ENCODE peak calls at places on chromosomes 1 and 21, in seven cellular contexts. R, U, D, O, F, B and I are unnamed samples. For H3K36me3, the result is how much of the 10 kb centered on the place peaks cover.

GRCh38 chr1:235100124-235100801 is 28.4 kb downstream of the TOMM20 start:
- DNase-seq in R (no peak), U (peak), D (no peak), O (no peak), F (no peak), B (no peak), I (no peak)

GRCh38 chr21:15729674-15730483 is at the start of gene USP25:
- DNase-seq in R (peak), U (peak), D (peak), O (peak), F (peak), B (peak), I (peak)

GRCh38 chr1:212640223-212640885 is 31.8 kb downstream of the ATF3 start:
- DNase-seq in R (no peak), U (no peak), D (no peak), O (no peak), F (no peak), B (no peak), I (no peak)

GRCh38 chr1:3504151-3504822 is 49.8 kb downstream of the ARHGEF16 start:
- DNase-seq in R (no peak), U (peak), D (no peak), O (no peak), F (peak), B (no peak), I (no peak)

GRCh38 chr1:60978421-60979357 is 103.7 kb upstream of the NFIA start:
- DNase-seq in R (peak), U (no peak), D (no peak), O (peak), F (no peak), B (peak), I (no peak)

GRCh38 chr1:39181311-39181710 is 23.2 kb upstream of the MACF1 start:
- DNase-seq in R (no peak), U (no peak), D (no peak), O (no peak), F (no peak), B (no peak), I (no peak)

GRCh38 chr1:53292690-53293089 is 35.2 kb downstream of the LRP8 start:
- DNase-seq in R (no peak), U (no peak), D (no peak), O (no peak), F (no peak), B (no peak), I (no peak)

GRCh38 chr1:217272385-217272784 is 358.5 kb downstream of the GPATCH2 start:
- DNase-seq in R (no peak), U (no peak), D (no peak), O (no peak), F (no peak), B (no peak), I (no peak)

GRCh38 chr1:12562955-12563576 is 54.9 kb downstream of the DHRS3 start:
- DNase-seq in R (no peak), U (no peak), D (no peak), O (no peak), F (no peak), B (no peak), I (no peak)

GRCh38 chr1:31663622-31664452 is 19.2 kb upstream of the PEF1 start:
- DNase-seq in R (peak), U (peak), D (peak), O (peak), F (no peak), B (peak), I (no peak)

GRCh38 chr1:47563206-47563605 is 125.4 kb downstream of the FOXD2 start:
- DNase-seq in R (no peak), U (no peak), D (peak), O (no peak), F (no peak), B (no peak), I (no peak)

GRCh38 chr1:109532365-109533136 is 7.1 kb upstream of the GPR61 start:
- DNase-seq in R (peak), U (peak), D (peak), O (peak), F (peak), B (peak), I (no peak)

DNA sequence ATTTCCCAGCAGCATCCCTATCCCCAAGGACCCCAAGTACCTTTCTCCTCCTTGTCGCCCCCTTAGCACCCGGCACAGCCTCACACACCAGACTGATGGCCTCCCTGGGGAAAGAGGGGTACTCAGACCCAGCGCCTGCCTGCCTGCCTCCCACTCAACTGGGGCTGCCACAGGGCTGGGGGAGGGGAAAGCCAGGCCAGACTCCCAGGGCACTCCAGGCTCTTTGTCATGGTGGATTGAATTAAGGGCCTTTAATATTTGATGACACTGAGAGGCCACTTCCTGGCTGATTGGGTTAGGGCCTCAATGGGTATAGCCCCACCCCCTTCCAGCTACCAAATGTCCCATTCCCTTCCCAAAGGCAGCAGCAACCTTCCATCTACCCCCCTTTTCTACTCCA is 1.8 kb downstream of the SHC1 start:
- DNase-seq in R (no peak), U (no peak), D (no peak), O (no peak), F (no peak), B (peak), I (no peak)
- H3K36me3 ChIP-seq in R (under half), U (half or more), D (half or more), O (under half), F (under half), B (under half), I (half or more)

GRCh38 chr1:23331713-23332112 is 12.4 kb downstream of the HNRNPR start:
- DNase-seq in R (no peak), U (no peak), D (no peak), O (no peak), F (no peak), B (no peak), I (no peak)
- H3K36me3 ChIP-seq in R (under half), U (half or more), D (half or more), O (under half), F (under half), B (half or more), I (half or more)

DNA sequence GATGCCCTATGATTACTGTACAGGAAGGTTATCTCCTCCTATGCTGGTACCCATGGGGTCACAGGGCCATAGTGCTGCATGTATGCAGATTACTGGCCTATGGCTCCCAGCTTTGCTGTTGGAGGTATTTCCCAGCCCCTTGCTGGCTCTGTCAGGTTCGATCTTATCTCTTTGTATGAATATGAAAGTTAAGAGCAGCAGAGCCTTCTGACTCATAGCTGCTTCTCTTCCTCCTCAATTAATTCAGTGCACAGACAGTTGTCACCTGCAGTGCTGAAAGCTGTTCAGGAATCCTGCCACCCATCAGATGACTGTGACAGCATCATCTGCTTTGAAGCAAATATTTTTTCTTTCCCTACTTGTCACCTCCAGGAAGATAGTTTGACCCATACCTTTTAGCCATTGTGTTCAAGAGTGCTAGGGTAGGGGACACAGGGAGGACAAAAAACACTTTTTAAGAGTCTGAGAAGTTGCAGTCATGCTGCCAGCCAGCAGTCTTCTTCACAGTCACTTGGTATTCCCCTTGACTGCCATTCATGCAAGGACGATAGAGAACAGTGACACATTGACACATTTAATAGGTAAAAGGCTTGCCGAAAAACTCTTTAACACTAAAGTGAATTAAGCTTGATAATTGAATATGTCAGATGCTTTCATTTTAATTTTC is 73.1 kb downstream of the KIF1B start:
- DNase-seq in R (no peak), U (no peak), D (no peak), O (no peak), F (no peak), B (peak), I (no peak)
- H3K36me3 ChIP-seq in R (under half), U (half or more), D (half or more), O (under half), F (under half), B (under half), I (under half)

DNA sequence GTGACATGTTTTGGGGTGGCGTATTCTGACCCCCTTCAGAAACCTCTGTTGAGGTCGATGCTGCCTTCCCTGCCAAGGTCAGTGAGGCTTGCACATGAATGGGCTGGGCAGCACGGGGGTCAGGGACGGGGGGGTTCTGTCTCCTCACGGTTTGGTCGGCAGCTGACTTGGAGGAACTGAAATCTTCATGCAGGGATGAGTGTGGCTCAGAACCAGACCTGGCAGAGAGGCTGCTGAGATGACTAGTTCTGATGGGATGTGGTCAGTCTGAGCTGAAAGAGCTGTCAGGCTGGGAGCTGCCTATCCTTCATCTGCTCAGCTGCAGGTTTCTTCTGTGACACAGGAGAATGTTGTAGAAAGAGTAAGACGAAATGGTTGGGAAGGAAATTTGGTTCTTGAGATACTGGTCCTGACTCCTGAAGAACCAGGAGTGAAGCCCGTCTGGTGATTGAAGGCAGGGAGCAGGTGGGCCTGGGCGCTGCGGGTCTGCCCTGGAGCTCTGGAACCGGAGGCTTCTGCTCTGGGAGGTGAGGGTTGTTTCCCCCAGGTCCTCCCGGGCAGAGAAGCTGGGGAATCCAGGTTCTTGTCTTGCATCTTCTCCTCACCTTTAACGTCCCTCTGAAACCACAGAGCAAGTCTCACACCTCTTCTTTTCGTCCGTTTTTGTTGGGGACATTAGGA is 3.3 kb downstream of the SLX9 start:
- DNase-seq in R (no peak), U (no peak), D (peak), O (no peak), F (no peak), B (no peak), I (no peak)
- H3K36me3 ChIP-seq in R (under half), U (under half), D (half or more), O (under half), F (under half), B (under half), I (under half)

DNA sequence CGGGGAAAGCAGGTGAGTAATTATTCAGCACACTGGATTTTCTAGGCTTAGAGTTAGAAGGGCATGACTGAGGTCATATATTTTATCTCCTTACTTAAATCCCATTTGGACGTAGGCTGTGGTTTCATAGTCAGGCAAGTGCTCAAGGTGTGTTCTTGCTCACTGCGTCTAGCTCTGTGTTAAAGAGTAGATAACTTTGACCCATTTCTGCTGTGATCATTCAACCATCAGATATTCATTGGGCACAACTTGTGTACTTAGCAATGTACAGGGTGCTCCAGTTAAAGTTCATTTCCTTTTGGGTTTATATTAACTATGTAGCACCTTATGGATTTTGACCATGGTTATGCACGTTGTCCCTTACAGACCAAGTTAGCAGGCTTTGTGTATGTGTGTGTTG is 14.6 kb downstream of the PFKFB2 start:
- DNase-seq in R (no peak), U (no peak), D (no peak), O (no peak), F (no peak), B (no peak), I (no peak)
- H3K36me3 ChIP-seq in R (under half), U (half or more), D (half or more), O (under half), F (under half), B (under half), I (under half)

DNA sequence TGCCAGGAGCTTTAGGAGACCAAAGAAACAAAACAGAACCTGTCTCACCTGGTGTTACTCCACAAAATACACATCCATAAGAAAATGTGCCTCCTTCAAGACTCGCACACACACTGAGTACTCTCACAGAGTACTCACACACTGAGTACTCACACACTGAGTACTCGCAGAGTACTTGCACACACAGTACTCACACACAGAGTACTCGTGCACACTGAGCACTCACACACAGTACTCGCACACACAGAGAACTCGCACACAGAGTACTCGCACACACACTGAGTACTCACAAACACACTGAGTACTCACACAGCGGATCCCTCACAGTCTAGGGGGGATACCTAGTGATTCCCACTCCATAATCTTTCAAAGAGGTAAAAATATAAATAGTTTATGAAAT is 40.3 kb downstream of the PCSK9 start:
- DNase-seq in R (no peak), U (no peak), D (no peak), O (no peak), F (no peak), B (no peak), I (no peak)
- H3K36me3 ChIP-seq in R (under half), U (half or more), D (half or more), O (half or more), F (under half), B (half or more), I (half or more)

GRCh38 chr1:226397955-226398636 is 9.8 kb downstream of the PARP1 start:
- DNase-seq in R (no peak), U (no peak), D (no peak), O (no peak), F (no peak), B (no peak), I (no peak)
- H3K36me3 ChIP-seq in R (under half), U (half or more), D (half or more), O (under half), F (under half), B (half or more), I (under half)

GRCh38 chr1:220007438-220007837 is 38.9 kb downstream of the EPRS1 start:
- DNase-seq in R (no peak), U (no peak), D (no peak), O (no peak), F (no peak), B (no peak), I (no peak)

GRCh38 chr1:220003015-220003414 is 43.3 kb downstream of the EPRS1 start:
- DNase-seq in R (no peak), U (no peak), D (no peak), O (no peak), F (no peak), B (no peak), I (no peak)

GRCh38 chr1:220001095-220001501 is 45.2 kb downstream of the EPRS1 start:
- DNase-seq in R (no peak), U (no peak), D (no peak), O (no peak), F (no peak), B (no peak), I (no peak)

GRCh38 chr1:220003585-220004299 is 42.6 kb downstream of the EPRS1 start:
- DNase-seq in R (no peak), U (no peak), D (no peak), O (no peak), F (no peak), B (no peak), I (no peak)

GRCh38 chr1:220005489-220005888 is 40.8 kb downstream of the EPRS1 start:
- DNase-seq in R (no peak), U (no peak), D (no peak), O (no peak), F (no peak), B (no peak), I (no peak)
- H3K36me3 ChIP-seq in R (under half), U (half or more), D (half or more), O (under half), F (under half), B (half or more), I (half or more)